ENCODE peak calls at places on chromosome 14, in ten cellular contexts. One of them, this sample, is unnamed.

GRCh38 chr14:57533214-57533613 is 39.6 kb upstream of the CCDC198 start:
- DNase-seq in progenitor cell of endocrine pancreas: no peak
- DNase-seq in NCI-H510A treated with DMSO at 0.1 percent for 48 hours: no peak
- DNase-seq in amniotic stem cell: no peak
- DNase-seq in effector memory CD4-positive, alpha-beta T cell: no peak
- DNase-seq in esophagus squamous epithelium: no peak
- DNase-seq in testis: peak
- DNase-seq in NCI-H1417 treated with DMSO at 0.1 percent for 48 hours: no peak
- DNase-seq in HepG2: peak
- DNase-seq in fibroblast of mammary gland: peak
- DNase-seq in this sample: peak

GRCh38 chr14:65128096-65128495 is 25.8 kb upstream of the MAX start:
- DNase-seq in progenitor cell of endocrine pancreas: no peak
- DNase-seq in NCI-H510A treated with DMSO at 0.1 percent for 48 hours: no peak
- DNase-seq in amniotic stem cell: no peak
- DNase-seq in effector memory CD4-positive, alpha-beta T cell: no peak
- DNase-seq in esophagus squamous epithelium: no peak
- DNase-seq in testis: no peak
- DNase-seq in NCI-H1417 treated with DMSO at 0.1 percent for 48 hours: no peak
- DNase-seq in HepG2: no peak
- DNase-seq in fibroblast of mammary gland: peak
- DNase-seq in this sample: no peak

GRCh38 chr14:100031506-100032281 is 33.5 kb upstream of the EVL start:
- DNase-seq in progenitor cell of endocrine pancreas: no peak
- DNase-seq in NCI-H510A treated with DMSO at 0.1 percent for 48 hours: no peak
- DNase-seq in amniotic stem cell: peak
- DNase-seq in effector memory CD4-positive, alpha-beta T cell: no peak
- DNase-seq in esophagus squamous epithelium: no peak
- DNase-seq in testis: no peak
- DNase-seq in NCI-H1417 treated with DMSO at 0.1 percent for 48 hours: no peak
- DNase-seq in HepG2: no peak
- DNase-seq in fibroblast of mammary gland: peak
- DNase-seq in this sample: peak

GRCh38 chr14:23939607-23940326 is 13.8 kb upstream of the DHRS4 start:
- DNase-seq in progenitor cell of endocrine pancreas: no peak
- DNase-seq in NCI-H510A treated with DMSO at 0.1 percent for 48 hours: no peak
- DNase-seq in amniotic stem cell: no peak
- DNase-seq in effector memory CD4-positive, alpha-beta T cell: no peak
- DNase-seq in esophagus squamous epithelium: no peak
- DNase-seq in testis: no peak
- DNase-seq in NCI-H1417 treated with DMSO at 0.1 percent for 48 hours: no peak
- DNase-seq in HepG2: peak
- DNase-seq in fibroblast of mammary gland: no peak
- DNase-seq in this sample: no peak

GRCh38 chr14:26531894-26532293 is 65.9 kb downstream of the NOVA1 start:
- DNase-seq in progenitor cell of endocrine pancreas: no peak
- DNase-seq in NCI-H510A treated with DMSO at 0.1 percent for 48 hours: no peak
- DNase-seq in amniotic stem cell: peak
- DNase-seq in effector memory CD4-positive, alpha-beta T cell: no peak
- DNase-seq in esophagus squamous epithelium: no peak
- DNase-seq in testis: no peak
- DNase-seq in NCI-H1417 treated with DMSO at 0.1 percent for 48 hours: no peak
- DNase-seq in HepG2: peak
- DNase-seq in fibroblast of mammary gland: peak
- DNase-seq in this sample: no peak

GRCh38 chr14:31420013-31420318 is 384 bp downstream of the HEATR5A start:
- DNase-seq in progenitor cell of endocrine pancreas: peak
- DNase-seq in NCI-H510A treated with DMSO at 0.1 percent for 48 hours: peak
- DNase-seq in amniotic stem cell: no peak
- DNase-seq in effector memory CD4-positive, alpha-beta T cell: peak
- DNase-seq in esophagus squamous epithelium: no peak
- DNase-seq in testis: peak
- DNase-seq in NCI-H1417 treated with DMSO at 0.1 percent for 48 hours: no peak
- DNase-seq in HepG2: peak
- DNase-seq in fibroblast of mammary gland: no peak
- DNase-seq in this sample: no peak

GRCh38 chr14:61759878-61760277 is 2.3 kb upstream of the SNAPC1 start:
- DNase-seq in progenitor cell of endocrine pancreas: no peak
- DNase-seq in NCI-H510A treated with DMSO at 0.1 percent for 48 hours: no peak
- DNase-seq in amniotic stem cell: no peak
- DNase-seq in effector memory CD4-positive, alpha-beta T cell: no peak
- DNase-seq in esophagus squamous epithelium: no peak
- DNase-seq in testis: no peak
- DNase-seq in NCI-H1417 treated with DMSO at 0.1 percent for 48 hours: no peak
- DNase-seq in HepG2: no peak
- DNase-seq in fibroblast of mammary gland: no peak
- DNase-seq in this sample: no peak

GRCh38 chr14:91873476-91874265 is 6.3 kb upstream of the TC2N start:
- DNase-seq in progenitor cell of endocrine pancreas: no peak
- DNase-seq in NCI-H510A treated with DMSO at 0.1 percent for 48 hours: peak
- DNase-seq in amniotic stem cell: no peak
- DNase-seq in effector memory CD4-positive, alpha-beta T cell: peak
- DNase-seq in esophagus squamous epithelium: peak
- DNase-seq in testis: no peak
- DNase-seq in NCI-H1417 treated with DMSO at 0.1 percent for 48 hours: no peak
- DNase-seq in HepG2: no peak
- DNase-seq in fibroblast of mammary gland: peak
- DNase-seq in this sample: no peak

This sample was measured in EL.